ENCODE peak calls at places on chromosome X, in eight cellular contexts. F is CD4-positive, alpha-beta T cell; M is HepG2; H is neural progenitor cell; J is tibial nerve; L is RWPE1; Z is GM23338; W is choroid plexus epithelial cell. Q is an unnamed sample.

GRCh38 chrX:57964975-57965374 is 54.7 kb upstream of the ZXDA start:
- DNase-seq in F (no peak), M (no peak), H (no peak), J (no peak), L (no peak), Z (no peak), W (no peak), Q (no peak)

GRCh38 chrX:97524997-97525396 is 641.3 kb downstream of the RPA4 start:
- DNase-seq in F (no peak), M (no peak), H (peak), J (no peak), L (no peak), Z (no peak), W (no peak), Q (no peak)

GRCh38 chrX:5907202-5907601 is 321.5 kb downstream of the NLGN4X start:
- DNase-seq in F (no peak), M (no peak), H (peak), J (no peak), L (no peak), Z (peak), W (no peak), Q (no peak)

GRCh38 chrX:112147206-112147605 is 64.6 kb upstream of the TRPC5 start:
- DNase-seq in F (no peak), M (no peak), H (peak), J (no peak), L (peak), Z (peak), W (peak), Q (peak)

GRCh38 chrX:4787971-4788370 is 1074.5 kb upstream of the PRKX start:
- DNase-seq in F (no peak), M (no peak), H (no peak), J (no peak), L (no peak), Z (no peak), W (no peak), Q (no peak)

GRCh38 chrX:55135171-55135570 is 46.4 kb downstream of the PAGE2 start:
- DNase-seq in F (peak), M (peak), H (peak), J (peak), L (peak), Z (peak), W (peak), Q (peak)

GRCh38 chrX:95145848-95146540 is 1472.0 kb downstream of the FAM133A start:
- DNase-seq in F (no peak), M (no peak), H (no peak), J (no peak), L (no peak), Z (peak), W (no peak), Q (no peak)

GRCh38 chrX:107678957-107679740 is 50.8 kb downstream of the PRPS1 start:
- DNase-seq in F (peak), M (no peak), H (no peak), J (peak), L (no peak), Z (no peak), W (peak), Q (no peak)

GRCh38 chrX:22234380-22234779 is 38.3 kb upstream of the CBLL2 start:
- DNase-seq in F (no peak), M (no peak), H (no peak), J (no peak), L (no peak), Z (no peak), W (no peak), Q (no peak)

GRCh38 chrX:74509989-74510388 is 88.7 kb downstream of the SLC16A2 start:
- DNase-seq in F (no peak), M (no peak), H (no peak), J (no peak), L (no peak), Z (no peak), W (no peak), Q (no peak)

GRCh38 chrX:48516285-48516684 is 5.3 kb upstream of the EBP start:
- DNase-seq in F (no peak), M (no peak), H (no peak), J (no peak), L (no peak), Z (no peak), W (no peak), Q (no peak)

GRCh38 chrX:2701600-2701999 is 10.5 kb downstream of the CD99 start:
- DNase-seq in F (no peak), M (no peak), H (no peak), J (no peak), L (no peak), Z (no peak), W (no peak), Q (no peak)

GRCh38 chrX:7500386-7500785 is 342.6 kb upstream of the VCX start:
- DNase-seq in F (no peak), M (no peak), H (no peak), J (no peak), L (no peak), Z (no peak), W (no peak), Q (no peak)

GRCh38 chrX:124212622-124213021 is 119.8 kb upstream of the TEX13D start:
- DNase-seq in F (no peak), M (no peak), H (no peak), J (no peak), L (no peak), Z (no peak), W (no peak), Q (no peak)

GRCh38 chrX:18899796-18900380 is 84.0 kb downstream of the PHKA2 start:
- DNase-seq in F (no peak), M (no peak), H (peak), J (no peak), L (no peak), Z (peak), W (peak), Q (no peak)

GRCh38 chrX:40154853-40155616 is 57.3 kb upstream of the BCOR start:
- DNase-seq in F (no peak), M (peak), H (peak), J (peak), L (no peak), Z (peak), W (peak), Q (peak)

GRCh38 chrX:15530318-15530717 is 29.7 kb downstream of the BMX start:
- DNase-seq in F (no peak), M (no peak), H (no peak), J (no peak), L (no peak), Z (peak), W (no peak), Q (no peak)

GRCh38 chrX:10506781-10507180 is 113.6 kb downstream of the MID1 start:
- DNase-seq in F (no peak), M (no peak), H (no peak), J (no peak), L (no peak), Z (no peak), W (no peak), Q (no peak)
- TF ChIP-seq CTCF in F (no peak), M (no peak), H (no peak), J (no peak), L (no peak), Z (no peak), W (no peak), Q (no peak)

GRCh38 chrX:143336261-143336660 is 181.0 kb downstream of the SPANXN3 start:
- DNase-seq in F (no peak), M (no peak), H (no peak), J (no peak), L (no peak), Z (no peak), W (no peak), Q (no peak)
- TF ChIP-seq CTCF in F (no peak), M (no peak), H (no peak), J (no peak), L (no peak), Z (no peak), W (no peak), Q (no peak)

GRCh38 chrX:122777766-122778165 is 406.3 kb upstream of the GRIA3 start:
- DNase-seq in F (no peak), M (no peak), H (no peak), J (no peak), L (no peak), Z (peak), W (peak), Q (no peak)
- TF ChIP-seq CTCF in F (no peak), M (no peak), H (peak), J (no peak), L (no peak), Z (peak), W (no peak), Q (no peak)

GRCh38 chrX:135463937-135464336 is 42.2 kb downstream of the SMIM10L2A start:
- DNase-seq in F (no peak), M (peak), H (no peak), J (no peak), L (no peak), Z (peak), W (peak), Q (no peak)
- TF ChIP-seq CTCF in F (no peak), M (no peak), H (no peak), J (no peak), L (no peak), Z (peak), W (peak), Q (peak)

DNA sequence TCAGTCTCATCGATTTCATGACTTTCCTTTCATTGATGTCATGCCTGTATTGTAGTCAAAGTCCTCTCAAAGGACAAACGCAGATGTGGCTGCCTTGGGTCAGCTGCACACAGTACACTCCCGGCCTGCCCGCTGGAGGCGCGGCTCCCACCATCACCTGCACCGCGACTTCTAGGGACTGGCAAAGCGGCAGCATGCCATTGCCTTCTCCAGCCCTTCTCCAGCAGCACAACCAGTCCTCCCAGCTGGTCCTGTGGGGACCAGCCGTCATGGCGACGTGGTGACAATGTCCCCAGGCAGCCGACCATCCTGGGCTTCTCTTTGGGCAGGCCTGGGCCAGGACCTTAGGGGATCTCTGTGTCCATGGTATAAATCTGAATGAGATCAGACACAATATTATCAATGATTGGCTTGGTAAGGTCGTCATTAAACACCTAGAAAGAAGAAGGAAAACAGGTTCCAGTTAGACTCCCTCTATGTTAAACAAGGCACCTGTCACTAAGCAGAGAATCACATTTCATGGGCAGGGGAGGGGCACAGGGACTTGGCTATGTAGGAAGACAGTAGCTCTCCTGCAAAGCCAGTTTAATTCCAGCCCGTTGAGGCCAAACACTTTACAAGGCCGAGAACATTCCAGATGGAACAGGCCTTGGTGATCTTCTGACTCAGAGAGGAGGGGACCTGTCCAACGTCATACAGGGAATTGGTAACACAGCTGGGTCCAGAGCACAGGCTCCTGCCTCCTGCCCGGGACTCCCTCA is 10.7 kb downstream of the CCNQ start:
- DNase-seq in F (no peak), M (no peak), H (no peak), J (no peak), L (no peak), Z (no peak), W (no peak), Q (no peak)
- TF ChIP-seq CTCF in F (no peak), M (no peak), H (no peak), J (no peak), L (no peak), Z (no peak), W (no peak), Q (no peak)